ENCODE peak calls at places on chromosomes 12 and 14, in ten cellular contexts. I is MCF 10A, X is GM10248, A is astrocyte of the spinal cord, W is fibroblast of the aortic adventitia, B is psoas muscle, J is left ventricle myocardium inferior, U is brain microvascular endothelial cell, K is colonic mucosa, V is choroid plexus epithelial cell. D is an unnamed sample.

GRCh38 chr12:49929581-49929980 is 21.0 kb upstream of the AQP2 start:
- DNase-seq in W (no peak), I (no peak), B (peak; percentile 8), U (no peak), K (no peak), A (no peak), X (no peak), J (no peak), V (no peak), D (no peak)

GRCh38 chr14:37819155-37820015 is 224.0 kb downstream of the TTC6 start:
- DNase-seq in U (peak; percentile 50), I (peak; percentile 62), K (no peak), A (peak; percentile 71), W (no peak), X (no peak), B (no peak), V (peak; percentile 94), J (no peak), D (no peak)

GRCh38 chr14:24664366-24664765 is 30.4 kb upstream of the GZMB start:
- DNase-seq in B (no peak), A (no peak), W (no peak), V (no peak), U (no peak), K (no peak), X (no peak), I (no peak), J (no peak), D (no peak)

GRCh38 chr14:64728856-64729255 is 24.6 kb downstream of the PLEKHG3 start:
- DNase-seq in A (no peak), V (no peak), B (no peak), X (no peak), U (no peak), K (no peak), I (no peak), W (no peak), J (no peak), D (no peak)

GRCh38 chr12:8123124-8123888 is at the start of gene CLEC4A:
- DNase-seq in J (no peak), K (no peak), X (peak; percentile 29), V (no peak), B (no peak), W (no peak), U (no peak), A (no peak), I (no peak), D (no peak)

GRCh38 chr12:91139264-91139663 is 28.0 kb upstream of the LUM start:
- DNase-seq in X (no peak), W (peak; percentile 67), J (no peak), B (no peak), I (no peak), A (no peak), U (no peak), V (peak; percentile 23), K (no peak), D (no peak)

GRCh38 chr12:5438671-5439200 is 6.8 kb downstream of the NTF3 start:
- DNase-seq in J (no peak), B (no peak), X (no peak), U (no peak), A (no peak), V (no peak), K (no peak), I (no peak), W (peak; percentile 13), D (no peak)

GRCh38 chr12:43728117-43728516 is 30.5 kb downstream of the PUS7L start:
- DNase-seq in I (no peak), U (no peak), W (peak; percentile 32), V (no peak), X (no peak), K (no peak), B (no peak), A (no peak), J (no peak), D (no peak)

GRCh38 chr14:72513994-72514659 is 379.8 kb downstream of the DPF3 start:
- DNase-seq in X (peak; percentile 49), K (no peak), V (peak; percentile 75), W (peak; percentile 76), U (no peak), A (peak; percentile 57), J (no peak), I (peak; percentile 54), B (no peak), D (no peak)

GRCh38 chr14:61644834-61645233 is 50.5 kb upstream of the HIF1A start:
- DNase-seq in J (no peak), W (no peak), V (peak; percentile 54), K (no peak), U (no peak), B (no peak), A (no peak), X (peak; percentile 32), I (peak; percentile 30), D (no peak)

GRCh38 chr12:116352315-116352835 is 74.9 kb upstream of the MED13L start:
- DNase-seq in W (no peak), A (no peak), V (no peak), K (no peak), J (no peak), U (no peak), B (no peak), I (no peak), X (no peak), D (no peak)

GRCh38 chr12:54005853-54006699 is 2.7 kb upstream of the HOXC8 start:
- DNase-seq in I (peak; percentile 88), A (peak; percentile 81), B (peak; percentile 95), X (peak; percentile 82), J (peak; percentile 87), U (peak; percentile 65), W (peak; percentile 79), K (peak; percentile 87), V (peak; percentile 73), D (peak; percentile 96)

GRCh38 chr14:68878908-68879307 is 86.0 kb upstream of the ZFP36L1 start:
- DNase-seq in K (no peak), B (no peak), U (no peak), I (no peak), J (no peak), V (no peak), W (no peak), A (no peak), X (no peak), D (no peak)

GRCh38 chr14:78154827-78155226 is 15.3 kb upstream of the NRXN3 start:
- DNase-seq in K (no peak), I (no peak), J (no peak), V (peak; percentile 1), W (no peak), B (no peak), U (no peak), A (no peak), X (no peak), D (no peak)

DNA sequence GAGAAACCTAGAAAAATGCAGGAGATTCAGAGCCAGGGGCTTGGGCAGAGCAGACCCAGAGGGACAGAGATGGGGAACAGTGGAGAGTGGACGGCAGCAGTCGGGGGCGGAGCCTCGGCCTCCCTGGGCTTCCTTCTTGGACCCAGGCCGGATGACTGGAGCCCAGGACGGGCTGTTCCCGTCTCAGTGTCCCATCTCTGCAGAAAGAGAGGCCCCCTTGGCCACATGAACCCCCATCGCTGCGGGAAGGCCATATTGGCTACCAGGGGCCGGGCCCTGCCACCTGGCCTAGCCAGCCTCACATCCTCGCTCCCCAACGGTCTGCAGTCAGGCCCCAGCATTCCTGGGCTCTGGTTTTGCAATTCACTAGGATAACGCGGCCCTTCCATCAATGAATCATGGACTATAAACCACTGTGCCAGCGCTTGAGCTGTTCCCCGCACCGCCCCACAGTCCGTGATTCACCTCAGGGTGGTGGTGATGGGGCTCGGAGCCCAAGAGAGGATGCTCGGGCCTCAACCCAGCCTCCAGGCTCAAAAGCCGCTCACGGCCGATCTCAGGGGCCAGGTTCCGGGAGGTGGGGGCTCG is 116.5 kb downstream of the RFLNA start:
- DNase-seq in A (peak; percentile 92), I (peak; percentile 93), X (no peak), V (peak; percentile 83), K (peak; percentile 53), J (no peak), U (peak; percentile 90), B (peak; percentile 91), W (peak; percentile 96), D (peak; percentile 95)
- TF ChIP-seq CTCF in A (no peak), I (no peak), X (no peak), V (no peak), K (no peak), J (no peak), U (no peak), B (no peak), W (no peak), D (no peak)

GRCh38 chr14:103186241-103186835 is 63.1 kb downstream of the TNFAIP2 start:
- DNase-seq in K (no peak), W (no peak), A (no peak), B (no peak), I (no peak), J (no peak), X (no peak), U (no peak), V (no peak), D (no peak)
- TF ChIP-seq CTCF in K (no peak), W (no peak), A (no peak), B (no peak), I (no peak), J (no peak), X (no peak), U (no peak), V (no peak), D (no peak)

DNA sequence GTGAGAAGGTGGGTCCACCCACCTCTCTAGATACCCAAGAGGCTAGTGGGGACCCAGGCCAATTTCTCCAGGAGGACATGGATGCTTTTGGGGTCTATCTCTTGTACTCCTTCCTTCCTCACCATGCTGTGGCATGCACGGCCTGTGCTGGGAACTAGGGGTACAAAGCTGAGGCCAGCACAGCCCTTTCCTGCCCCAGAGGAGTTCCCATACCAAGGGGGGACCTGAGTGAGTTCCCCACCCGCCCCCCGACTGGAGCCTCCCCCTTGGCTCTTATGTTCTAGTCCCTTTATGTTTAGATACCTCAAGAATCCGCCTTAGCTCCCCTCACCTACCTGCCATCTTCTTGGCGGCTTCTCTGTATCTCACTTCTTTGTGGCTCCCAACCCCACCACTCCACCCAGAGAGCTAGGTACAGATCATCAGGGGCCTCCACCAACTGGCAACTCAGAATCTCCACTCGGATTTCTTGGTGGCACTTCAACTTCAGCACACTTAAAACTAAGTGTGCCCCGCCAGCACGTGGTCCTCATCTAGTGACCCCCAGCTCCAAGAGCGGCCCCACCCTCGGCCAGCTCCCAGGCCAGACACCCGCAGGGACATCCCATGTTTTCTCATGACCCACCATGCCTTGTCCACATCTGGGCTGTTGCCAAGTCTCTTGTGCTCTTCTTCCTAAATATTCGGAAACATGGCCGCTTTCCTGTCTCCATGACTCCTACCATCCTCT is 115.2 kb upstream of the RTL1 start:
- DNase-seq in I (no peak), U (no peak), W (no peak), B (no peak), V (no peak), X (no peak), A (no peak), J (no peak), K (peak; percentile 4), D (peak; percentile 75)
- TF ChIP-seq CTCF in I (no peak), U (no peak), W (no peak), B (no peak), V (no peak), X (no peak), A (no peak), J (no peak), K (no peak), D (no peak)

DNA sequence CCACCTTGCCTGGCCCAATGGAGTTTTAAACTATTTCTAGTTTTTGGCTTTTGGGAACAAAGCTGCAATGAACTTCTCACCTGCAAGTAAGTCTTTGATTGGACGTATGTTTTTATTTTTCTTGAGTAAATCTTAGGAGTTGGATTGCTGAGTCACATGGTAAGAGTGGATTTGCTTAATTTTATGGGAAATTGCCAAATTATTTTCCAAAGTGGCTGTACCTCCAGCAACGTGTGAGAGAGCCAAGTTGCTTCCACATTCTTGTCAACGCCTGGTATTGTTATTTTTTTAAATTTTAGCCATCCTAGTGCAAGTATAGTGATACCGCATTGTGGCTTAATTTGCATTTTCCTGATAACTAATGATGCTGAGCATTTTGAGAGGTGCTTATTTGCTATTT is 136.6 kb downstream of the LMNTD1 start:
- DNase-seq in V (no peak), W (no peak), J (no peak), U (no peak), A (no peak), B (no peak), X (no peak), I (peak; percentile 21), K (no peak), D (no peak)
- TF ChIP-seq CTCF in V (no peak), W (no peak), J (no peak), U (no peak), A (no peak), B (no peak), X (no peak), I (no peak), K (no peak), D (no peak)